ENCODE peak calls at places on chromosomes 3 and 15, in six cellular contexts. R, N, T, B, Y and F are unnamed samples.

GRCh38 chr15:52153900-52154895 is 37.0 kb downstream of the GNB5 start:
- DNase-seq in R (no peak), Y (no peak), T (no peak), B (no peak), N (no peak), F (no peak)

GRCh38 chr15:95450413-95450812 is 880.1 kb upstream of the NR2F2 start:
- DNase-seq in R (no peak), T (no peak), B (no peak), Y (no peak), N (no peak), F (no peak)

GRCh38 chr15:100043732-100044131 is 298.0 kb downstream of the ADAMTS17 start:
- DNase-seq in B (no peak), N (no peak), T (no peak), Y (no peak), R (no peak), F (no peak)

GRCh38 chr3:44228894-44229293 is 12.8 kb upstream of the TOPAZ1 start:
- DNase-seq in T (no peak), Y (no peak), N (no peak), B (no peak), R (no peak), F (no peak)

GRCh38 chr3:155069729-155070128 is 10.4 kb upstream of the MME start:
- DNase-seq in Y (no peak), N (no peak), T (peak; percentile 42), R (no peak), B (no peak), F (peak; percentile 72)

GRCh38 chr15:75425966-75426500 is 25.5 kb downstream of the SIN3A start:
- DNase-seq in R (no peak), T (no peak), N (no peak), B (peak; percentile 29), Y (no peak), F (no peak)

GRCh38 chr15:83011271-83012037 is at the start of gene C15orf40:
- DNase-seq in N (peak; percentile 52), B (peak; percentile 92), R (peak; percentile 73), T (peak; percentile 97), Y (peak; percentile 97), F (peak; percentile 67)

GRCh38 chr3:19811689-19812088 is 122.3 kb downstream of the EFHB start:
- DNase-seq in N (no peak), B (no peak), T (no peak), R (no peak), Y (no peak), F (no peak)

GRCh38 chr3:71135373-71136088 is 448.0 kb downstream of the FOXP1 start:
- DNase-seq in Y (no peak), N (no peak), T (no peak), B (no peak), R (no peak), F (no peak)

GRCh38 chr3:193520738-193521137 is 34.0 kb downstream of the ATP13A4 start:
- DNase-seq in B (no peak), N (no peak), T (no peak), R (no peak), Y (no peak), F (no peak)

GRCh38 chr3:36677331-36678007 is 86.9 kb downstream of the DCLK3 start:
- DNase-seq in N (no peak), B (no peak), R (peak; percentile 79), Y (no peak), T (peak; percentile 74), F (peak; percentile 75)

GRCh38 chr3:32930161-32930560 is 21.3 kb upstream of the CCR4 start:
- DNase-seq in R (no peak), N (no peak), T (no peak), Y (no peak), B (no peak), F (no peak)

GRCh38 chr3:195129644-195130492 is 141.1 kb downstream of the XXYLT1 start:
- DNase-seq in N (no peak), T (no peak), Y (no peak), R (no peak), B (no peak), F (no peak)

GRCh38 chr15:75171408-75171807 is 30.3 kb upstream of the C15orf39 start:
- DNase-seq in T (no peak), B (no peak), Y (no peak), N (no peak), R (peak; percentile 22), F (peak; percentile 65)

GRCh38 chr3:126607214-126607908 is 47.6 kb downstream of the TXNRD3 start:
- DNase-seq in T (peak; percentile 41), Y (no peak), B (no peak), N (no peak), R (no peak), F (peak; percentile 31)

GRCh38 chr3:141412936-141413354 is 44.6 kb downstream of the ZBTB38 start:
- DNase-seq in T (no peak), Y (no peak), N (no peak), B (no peak), R (peak; percentile 60), F (no peak)

GRCh38 chr15:42332331-42332730 is 27.0 kb upstream of the CAPN3 start:
- DNase-seq in R (no peak), T (peak; percentile 52), B (no peak), Y (no peak), N (no peak), F (peak; percentile 33)

GRCh38 chr15:31031471-31032064 is 40.1 kb upstream of the MTMR10 start:
- DNase-seq in B (no peak), T (peak; percentile 10), Y (peak; percentile 27), N (no peak), R (no peak), F (no peak)

GRCh38 chr3:31377045-31377642 is 155.6 kb upstream of the STT3B start:
- DNase-seq in Y (no peak), R (peak; percentile 57), B (no peak), T (peak; percentile 23), N (no peak), F (no peak)

GRCh38 chr3:79040701-79041100 is 727.1 kb downstream of the ROBO1 start:
- DNase-seq in N (no peak), Y (no peak), B (no peak), R (peak; percentile 6), T (peak; percentile 82), F (peak; percentile 90)

GRCh38 chr3:139124197-139124596 is 79.5 kb upstream of the PRR23C start:
- DNase-seq in R (no peak), Y (no peak), B (no peak), N (no peak), T (no peak), F (no peak)